ENCODE peak calls at places on chromosomes 11 and 22, in six cellular contexts. One of them, this sample, is unnamed.
A peak's percentile ranks its signal among the peaks of the same experiment; 100 is the strongest.

GRCh38 chr11:60168306-60168705 is 14.6 kb downstream of the MS4A6A start:
- DNase-seq in IMR-90: no peak
- DNase-seq in mesenchymal stem cell: no peak
- DNase-seq in mesendoderm: no peak
- DNase-seq in H1: no peak
- DNase-seq in neuronal stem cell: no peak
- DNase-seq in this sample: no peak

GRCh38 chr22:46054091-46054877 is 77.3 kb upstream of the WNT7B start:
- DNase-seq in mesenchymal stem cell: no peak
- DNase-seq in neuronal stem cell: no peak
- DNase-seq in IMR-90: peak; percentile 45
- DNase-seq in mesendoderm: no peak
- DNase-seq in H1: no peak
- DNase-seq in this sample: no peak

GRCh38 chr11:118152552-118153471 is at the start of gene SCN4B:
- DNase-seq in mesenchymal stem cell: peak; percentile 59
- DNase-seq in neuronal stem cell: peak; percentile 72
- DNase-seq in IMR-90: peak; percentile 20
- DNase-seq in H1: peak; percentile 83
- DNase-seq in mesendoderm: peak; percentile 83
- DNase-seq in this sample: peak; percentile 81

GRCh38 chr22:25141994-25142620 is 57.6 kb upstream of the CRYBB3 start:
- DNase-seq in neuronal stem cell: no peak
- DNase-seq in IMR-90: no peak
- DNase-seq in mesendoderm: peak; percentile 83
- DNase-seq in mesenchymal stem cell: no peak
- DNase-seq in H1: no peak
- DNase-seq in this sample: peak; percentile 44

GRCh38 chr11:108906826-108907225 is 242.0 kb downstream of the DDX10 start:
- DNase-seq in mesendoderm: no peak
- DNase-seq in neuronal stem cell: no peak
- DNase-seq in IMR-90: peak; percentile 40
- DNase-seq in mesenchymal stem cell: no peak
- DNase-seq in H1: no peak
- DNase-seq in this sample: no peak

GRCh38 chr11:75492181-75492820 is 33.4 kb downstream of the GDPD5 start:
- DNase-seq in mesendoderm: peak; percentile 81
- DNase-seq in neuronal stem cell: no peak
- DNase-seq in IMR-90: peak; percentile 20
- DNase-seq in mesenchymal stem cell: no peak
- DNase-seq in H1: no peak
- DNase-seq in this sample: peak; percentile 75

GRCh38 chr11:82384308-82384707 is 349.4 kb downstream of the FAM181B start:
- DNase-seq in IMR-90: no peak
- DNase-seq in mesendoderm: peak; percentile 13
- DNase-seq in neuronal stem cell: no peak
- DNase-seq in mesenchymal stem cell: no peak
- DNase-seq in H1: no peak
- DNase-seq in this sample: no peak

GRCh38 chr11:123261345-123262106 is 66.5 kb upstream of the CLMP start:
- DNase-seq in neuronal stem cell: peak; percentile 69
- DNase-seq in mesendoderm: peak; percentile 91
- DNase-seq in mesenchymal stem cell: peak; percentile 69
- DNase-seq in IMR-90: peak; percentile 67
- DNase-seq in H1: peak; percentile 97
- DNase-seq in this sample: peak; percentile 92

GRCh38 chr11:116563028-116563712 is 209.6 kb downstream of the BUD13 start:
- DNase-seq in IMR-90: peak; percentile 21
- DNase-seq in neuronal stem cell: no peak
- DNase-seq in mesendoderm: no peak
- DNase-seq in mesenchymal stem cell: peak; percentile 7
- DNase-seq in H1: no peak
- DNase-seq in this sample: no peak

GRCh38 chr22:40746428-40747220 is 67.3 kb downstream of the MCHR1 start:
- DNase-seq in mesenchymal stem cell: peak; percentile 19
- DNase-seq in mesendoderm: no peak
- DNase-seq in H1: no peak
- DNase-seq in IMR-90: peak; percentile 5
- DNase-seq in neuronal stem cell: no peak
- DNase-seq in this sample: no peak
- H2BK15ac ChIP-seq in mesenchymal stem cell: no peak overlapping the region
- H2BK15ac ChIP-seq in mesendoderm: no peak overlapping the region
- H2BK15ac ChIP-seq in H1: no peak overlapping the region
- H2BK15ac ChIP-seq in IMR-90: no peak overlapping the region
- H2BK15ac ChIP-seq in neuronal stem cell: no peak overlapping the region
- H2BK15ac ChIP-seq in this sample: no peak overlapping the region

GRCh38 chr22:23085351-23085671 is 15.0 kb downstream of the GNAZ start:
- DNase-seq in IMR-90: no peak
- DNase-seq in H1: no peak
- DNase-seq in mesenchymal stem cell: no peak
- DNase-seq in mesendoderm: no peak
- DNase-seq in neuronal stem cell: no peak
- DNase-seq in this sample: no peak

GRCh38 chr22:23088199-23088604 is 17.9 kb downstream of the GNAZ start:
- DNase-seq in H1: peak; percentile 66
- DNase-seq in mesenchymal stem cell: no peak
- DNase-seq in IMR-90: no peak
- DNase-seq in mesendoderm: peak; percentile 51
- DNase-seq in neuronal stem cell: no peak
- DNase-seq in this sample: peak; percentile 67

GRCh38 chr22:23085785-23086184 is 15.5 kb downstream of the GNAZ start:
- DNase-seq in mesendoderm: peak; percentile 62
- DNase-seq in IMR-90: no peak
- DNase-seq in H1: no peak
- DNase-seq in neuronal stem cell: no peak
- DNase-seq in mesenchymal stem cell: no peak
- DNase-seq in this sample: no peak

GRCh38 chr22:23086263-23086662 is 15.9 kb downstream of the GNAZ start:
- DNase-seq in H1: no peak
- DNase-seq in mesenchymal stem cell: no peak
- DNase-seq in IMR-90: no peak
- DNase-seq in neuronal stem cell: no peak
- DNase-seq in mesendoderm: no peak
- DNase-seq in this sample: no peak

GRCh38 chr22:23086787-23087186 is 16.5 kb downstream of the GNAZ start:
- DNase-seq in H1: no peak
- DNase-seq in neuronal stem cell: no peak
- DNase-seq in mesenchymal stem cell: no peak
- DNase-seq in mesendoderm: no peak
- DNase-seq in IMR-90: no peak
- DNase-seq in this sample: no peak
- H2BK15ac ChIP-seq in H1: no peak overlapping the region
- H2BK15ac ChIP-seq in neuronal stem cell: no peak overlapping the region
- H2BK15ac ChIP-seq in mesenchymal stem cell: no peak overlapping the region
- H2BK15ac ChIP-seq in mesendoderm: no peak overlapping the region
- H2BK15ac ChIP-seq in IMR-90: no peak overlapping the region
- H2BK15ac ChIP-seq in this sample: no peak overlapping the region

GRCh38 chr11:113572349-113572748 is 97.2 kb upstream of the DRD2 start:
- DNase-seq in neuronal stem cell: no peak
- DNase-seq in mesendoderm: no peak
- DNase-seq in IMR-90: no peak
- DNase-seq in H1: no peak
- DNase-seq in mesenchymal stem cell: no peak
- DNase-seq in this sample: no peak

GRCh38 chr11:113570906-113571305 is 95.7 kb upstream of the DRD2 start:
- DNase-seq in mesendoderm: no peak
- DNase-seq in H1: no peak
- DNase-seq in IMR-90: no peak
- DNase-seq in mesenchymal stem cell: no peak
- DNase-seq in neuronal stem cell: no peak
- DNase-seq in this sample: no peak

GRCh38 chr11:113574171-113574570 is 99.0 kb upstream of the DRD2 start:
- DNase-seq in H1: no peak
- DNase-seq in IMR-90: no peak
- DNase-seq in mesendoderm: no peak
- DNase-seq in neuronal stem cell: no peak
- DNase-seq in mesenchymal stem cell: no peak
- DNase-seq in this sample: no peak

GRCh38 chr11:113574586-113574985 is 99.4 kb upstream of the DRD2 start:
- DNase-seq in H1: no peak
- DNase-seq in neuronal stem cell: no peak
- DNase-seq in mesendoderm: no peak
- DNase-seq in mesenchymal stem cell: no peak
- DNase-seq in IMR-90: no peak
- DNase-seq in this sample: no peak

GRCh38 chr11:113571531-113571930 is 96.3 kb upstream of the DRD2 start:
- DNase-seq in IMR-90: no peak
- DNase-seq in H1: no peak
- DNase-seq in neuronal stem cell: no peak
- DNase-seq in mesendoderm: no peak
- DNase-seq in mesenchymal stem cell: no peak
- DNase-seq in this sample: no peak
- H2BK15ac ChIP-seq in IMR-90: no peak overlapping the region
- H2BK15ac ChIP-seq in H1: no peak overlapping the region
- H2BK15ac ChIP-seq in neuronal stem cell: no peak overlapping the region
- H2BK15ac ChIP-seq in mesendoderm: no peak overlapping the region
- H2BK15ac ChIP-seq in mesenchymal stem cell: no peak overlapping the region
- H2BK15ac ChIP-seq in this sample: no peak overlapping the region

DNA sequence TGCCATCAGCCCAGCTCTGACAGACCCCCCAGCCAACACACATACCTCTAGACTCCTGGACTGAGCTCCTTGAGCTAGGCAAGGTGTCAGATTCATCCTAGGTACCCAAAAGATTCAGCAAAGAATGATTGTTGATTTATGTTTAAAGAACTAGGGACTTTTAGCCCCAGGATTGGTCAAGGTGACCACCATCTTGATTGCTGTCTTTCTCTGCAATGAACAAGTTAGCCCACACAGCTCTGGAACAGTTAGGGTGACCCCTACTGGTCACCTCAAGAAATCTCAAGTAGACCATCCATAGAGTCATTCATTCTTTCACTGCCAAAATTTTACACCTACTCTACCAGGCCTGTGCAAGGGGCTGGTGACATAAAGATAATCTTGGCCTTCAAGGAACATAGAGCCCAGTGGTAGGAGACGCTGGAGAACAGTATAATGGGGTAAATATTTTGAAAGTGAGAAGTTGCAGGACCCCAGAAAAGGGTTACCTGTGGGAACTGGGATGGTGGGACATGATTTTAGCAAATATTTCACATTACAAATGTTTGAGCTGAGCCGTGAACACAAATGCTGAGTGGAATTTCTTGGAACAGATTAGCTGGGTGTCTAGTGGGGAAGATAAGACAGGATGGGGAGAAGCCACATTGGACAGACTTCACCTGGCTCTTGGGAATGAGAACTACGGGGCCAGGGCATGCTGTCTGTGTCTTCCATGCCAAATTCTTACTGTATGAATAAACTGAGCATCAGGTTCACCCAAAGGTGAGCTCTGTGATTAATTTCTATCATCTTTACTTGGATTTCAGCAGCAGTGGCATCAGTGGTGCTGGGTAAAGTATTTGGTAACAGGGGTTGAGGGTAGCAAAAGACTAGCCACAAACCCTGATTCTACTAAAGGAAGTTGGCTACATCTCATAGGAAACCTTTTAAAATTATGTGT is 39.1 kb downstream of the IRAG1 start:
- DNase-seq in mesendoderm: peak; percentile 80
- DNase-seq in neuronal stem cell: peak; percentile 32
- DNase-seq in H1: no peak
- DNase-seq in mesenchymal stem cell: peak; percentile 62
- DNase-seq in IMR-90: peak; percentile 67
- DNase-seq in this sample: no peak
- H2BK15ac ChIP-seq in mesendoderm: no peak overlapping the region
- H2BK15ac ChIP-seq in neuronal stem cell: peak overlapping the region; percentile 34
- H2BK15ac ChIP-seq in H1: peak overlapping the region; percentile 8
- H2BK15ac ChIP-seq in mesenchymal stem cell: no peak overlapping the region
- H2BK15ac ChIP-seq in IMR-90: peak overlapping the region; percentile 97
- H2BK15ac ChIP-seq in this sample: no peak overlapping the region

GRCh38 chr22:48975252-48975780 is 852.4 kb downstream of the BRD1 start:
- DNase-seq in mesenchymal stem cell: no peak
- DNase-seq in IMR-90: no peak
- DNase-seq in H1: peak; percentile 44
- DNase-seq in neuronal stem cell: no peak
- DNase-seq in mesendoderm: no peak
- DNase-seq in this sample: no peak
- H2BK15ac ChIP-seq in mesenchymal stem cell: no peak overlapping the region
- H2BK15ac ChIP-seq in IMR-90: no peak overlapping the region
- H2BK15ac ChIP-seq in H1: no peak overlapping the region
- H2BK15ac ChIP-seq in neuronal stem cell: peak overlapping the region; percentile 85
- H2BK15ac ChIP-seq in mesendoderm: no peak overlapping the region
- H2BK15ac ChIP-seq in this sample: no peak overlapping the region

GRCh38 chr11:27574342-27574741 is 67.8 kb upstream of the LIN7C start:
- DNase-seq in neuronal stem cell: no peak
- DNase-seq in IMR-90: no peak
- DNase-seq in mesenchymal stem cell: no peak
- DNase-seq in mesendoderm: no peak
- DNase-seq in H1: no peak
- DNase-seq in this sample: no peak
- H2BK15ac ChIP-seq in neuronal stem cell: no peak overlapping the region
- H2BK15ac ChIP-seq in IMR-90: no peak overlapping the region
- H2BK15ac ChIP-seq in mesenchymal stem cell: no peak overlapping the region
- H2BK15ac ChIP-seq in mesendoderm: no peak overlapping the region
- H2BK15ac ChIP-seq in H1: no peak overlapping the region
- H2BK15ac ChIP-seq in this sample: no peak overlapping the region

This sample was measured in H9.